ENCODE peak calls at places on chromosome 4, in five cellular contexts. Z, M, U, X and T are unnamed samples.

GRCh38 chr4:2728806-2729532 is 27.2 kb downstream of the TNIP2 start:
- DNase-seq in M (no peak), U (no peak), X (no peak), Z (no peak), T (no peak)

GRCh38 chr4:89988268-89988667 is 93.6 kb downstream of the MMRN1 start:
- DNase-seq in U (no peak), Z (no peak), M (no peak), X (no peak), T (no peak)

GRCh38 chr4:86935833-86936721 is 1.3 kb downstream of the AFF1 start:
- DNase-seq in Z (peak), M (peak), U (peak), X (peak), T (peak)

GRCh38 chr4:145808021-145808650 is 128.2 kb downstream of the C4orf51 start:
- DNase-seq in X (peak), U (peak), M (peak), Z (peak), T (peak)

GRCh38 chr4:170128219-170128804 is 38.6 kb upstream of the AADAT start:
- DNase-seq in U (no peak), Z (no peak), X (no peak), M (no peak), T (no peak)

GRCh38 chr4:105936901-105937300 is 41.6 kb downstream of the NPNT start:
- DNase-seq in M (no peak), Z (no peak), U (no peak), X (no peak), T (no peak)

GRCh38 chr4:17493629-17494028 is 18.3 kb downstream of the QDPR start:
- DNase-seq in M (no peak), X (no peak), Z (no peak), U (no peak), T (no peak)

GRCh38 chr4:147103403-147103946 is 157.8 kb upstream of the TTC29 start:
- DNase-seq in X (peak), Z (peak), M (peak), U (no peak), T (peak)

GRCh38 chr4:110184791-110185155 is 13.6 kb downstream of the ELOVL6 start:
- DNase-seq in X (no peak), U (no peak), Z (no peak), M (no peak), T (no peak)

GRCh38 chr4:32268949-32269348 is 1548.8 kb downstream of the PCDH7 start:
- DNase-seq in Z (no peak), M (no peak), U (no peak), X (no peak), T (no peak)

GRCh38 chr4:77215107-77215506 is 58.1 kb downstream of the CCNG2 start:
- DNase-seq in X (no peak), M (no peak), Z (no peak), U (no peak), T (no peak)

GRCh38 chr4:148293571-148293970 is 148.6 kb downstream of the NR3C2 start:
- DNase-seq in U (no peak), X (no peak), M (no peak), Z (no peak), T (no peak)

GRCh38 chr4:156021298-156021697 is 67.6 kb upstream of the CTSO start:
- DNase-seq in M (no peak), X (no peak), U (no peak), Z (no peak), T (no peak)

GRCh38 chr4:5558502-5558901 is 149.9 kb downstream of the EVC2 start:
- DNase-seq in U (no peak), Z (no peak), M (no peak), X (no peak), T (no peak)

GRCh38 chr4:185108669-185109068 is 34.4 kb upstream of the SLC25A4 start:
- DNase-seq in X (no peak), M (no peak), Z (no peak), U (no peak), T (no peak)

GRCh38 chr4:7293703-7294102 is 101.4 kb downstream of the SORCS2 start:
- DNase-seq in X (no peak), Z (no peak), U (no peak), M (no peak), T (no peak)

GRCh38 chr4:173277340-173277739 is 56.8 kb downstream of the HMGB2 start:
- DNase-seq in U (no peak), M (no peak), Z (no peak), X (no peak), T (no peak)

GRCh38 chr4:6367313-6367945 is 97.8 kb downstream of the WFS1 start:
- DNase-seq in X (no peak), U (no peak), Z (no peak), M (no peak), T (no peak)

GRCh38 chr4:8617486-8618040 is 25.0 kb downstream of the CPZ start:
- DNase-seq in X (no peak), M (no peak), Z (no peak), U (no peak), T (no peak)

GRCh38 chr4:46992338-46992737 is 1.0 kb downstream of the GABRA4 start:
- DNase-seq in U (no peak), Z (no peak), X (no peak), M (no peak), T (no peak)

GRCh38 chr4:165364452-165365080 is 14.2 kb upstream of the CPE start:
- DNase-seq in X (peak), Z (no peak), M (no peak), U (peak), T (peak)

GRCh38 chr4:14566518-14566917 is 435.8 kb upstream of the CPEB2 start:
- DNase-seq in X (no peak), Z (no peak), U (no peak), M (peak), T (peak)

GRCh38 chr4:76251448-76252270 is at the start of gene FAM47E:
- DNase-seq in Z (peak), X (peak), U (peak), M (peak), T (peak)

GRCh38 chr4:32340591-32340990 is 1620.4 kb downstream of the PCDH7 start:
- DNase-seq in M (no peak), U (no peak), X (no peak), Z (no peak), T (no peak)

GRCh38 chr4:173461170-173461569 is 62.3 kb upstream of the SCRG1 start:
- DNase-seq in U (no peak), M (peak), X (no peak), Z (no peak), T (peak)

GRCh38 chr4:99395595-99396364 is 39.4 kb downstream of the ADH7 start:
- DNase-seq in X (no peak), U (no peak), M (peak), Z (no peak), T (peak)

GRCh38 chr4:5267418-5267817 is 216.1 kb downstream of the STK32B start:
- DNase-seq in X (no peak), U (no peak), Z (no peak), M (peak), T (no peak)

GRCh38 chr4:57110635-57111546 is 706 bp upstream of the IGFBP7 start:
- DNase-seq in X (peak), U (no peak), Z (no peak), M (peak), T (peak)

GRCh38 chr4:4985844-4986243 is 33.4 kb downstream of the CYTL1 start:
- DNase-seq in U (no peak), X (no peak), M (no peak), Z (no peak), T (no peak)

GRCh38 chr4:3375688-3376087 is 66.1 kb upstream of the HGFAC start:
- DNase-seq in X (no peak), M (peak), U (no peak), Z (no peak), T (peak)

GRCh38 chr4:75683482-75684155 is 10.4 kb upstream of the G3BP2 start:
- DNase-seq in X (peak), Z (no peak), U (no peak), M (no peak), T (no peak)

GRCh38 chr4:138051157-138051556 is 191.0 kb downstream of the SLC7A11 start:
- DNase-seq in X (no peak), M (peak), Z (no peak), U (no peak), T (peak)

GRCh38 chr4:88177981-88178632 is 19.7 kb upstream of the ABCG2 start:
- DNase-seq in U (peak), X (peak), M (peak), Z (peak), T (peak)

GRCh38 chr4:51849430-51849829 is 6.5 kb downstream of the DCUN1D4 start:
- DNase-seq in Z (no peak), M (no peak), X (no peak), U (no peak), T (no peak)

GRCh38 chr4:152176627-152177214 is 359.2 kb downstream of the FBXW7 start:
- DNase-seq in Z (no peak), U (no peak), M (no peak), X (no peak), T (no peak)

GRCh38 chr4:85005865-85006377 is 39.4 kb upstream of the WDFY3 start:
- DNase-seq in M (peak), U (no peak), Z (no peak), X (no peak), T (peak)

GRCh38 chr4:154709550-154709949 is 34.2 kb upstream of the LRAT start:
- DNase-seq in Z (no peak), M (no peak), U (no peak), X (no peak), T (no peak)

GRCh38 chr4:154711522-154711921 is 32.3 kb upstream of the LRAT start:
- DNase-seq in Z (no peak), M (no peak), X (no peak), U (no peak), T (no peak)

GRCh38 chr4:154707877-154708276 is 35.9 kb upstream of the LRAT start:
- DNase-seq in U (no peak), X (no peak), M (no peak), Z (no peak), T (no peak)
- H3K4me2 ChIP-seq in U (no peak), X (no peak), M (no peak), Z (no peak), T (no peak)

GRCh38 chr4:180669637-180670036 is 1573.6 kb upstream of the TENM3 start:
- DNase-seq in M (peak), X (peak), U (no peak), Z (no peak), T (peak)

GRCh38 chr4:180664766-180665368 is 1578.3 kb upstream of the TENM3 start:
- DNase-seq in M (peak), Z (peak), U (peak), X (peak), T (peak)

GRCh38 chr4:180665994-180666818 is 1577.0 kb upstream of the TENM3 start:
- DNase-seq in M (peak), U (peak), Z (peak), X (peak), T (peak)

GRCh38 chr4:180668732-180669131 is 1574.5 kb upstream of the TENM3 start:
- DNase-seq in X (no peak), U (no peak), Z (no peak), M (no peak), T (no peak)

GRCh38 chr4:180665481-180665880 is 1577.7 kb upstream of the TENM3 start:
- DNase-seq in Z (no peak), M (no peak), X (no peak), U (no peak), T (no peak)
- H3K4me3 ChIP-seq in Z (no peak), M (no peak), X (no peak), U (no peak), T (no peak)

GRCh38 chr4:42865572-42866189 is 26.8 kb upstream of the GRXCR1 start:
- DNase-seq in U (peak), M (peak), X (peak), Z (peak), T (peak)
- TF ChIP-seq CTCF in U (peak), M (peak), X (peak), Z (peak), T (peak)

GRCh38 chr4:108029731-108030130 is 40.0 kb downstream of the HADH start:
- DNase-seq in Z (no peak), X (no peak), M (peak), U (no peak), T (peak)
- H3K4me2 ChIP-seq in Z (no peak), X (no peak), M (no peak), U (no peak), T (no peak)